ENCODE peak calls at places on chromosome 1, in eight cellular contexts. E is HCT116; Z is uterus; I is IMR-90; R is heart right ventricle; J is tibial nerve; Q is CD8-positive, alpha-beta memory T cell; B is fibroblast of lung. S is an unnamed sample.

GRCh38 chr1:7069888-7070287 is 284.6 kb downstream of the CAMTA1 start:
- DNase-seq in E (no peak), Z (no peak), I (no peak), R (no peak), J (no peak), Q (no peak), B (peak; percentile 16), S (no peak)

GRCh38 chr1:37478451-37478871 is 4.1 kb downstream of the ZC3H12A start:
- DNase-seq in E (no peak), Z (no peak), I (peak; percentile 77), R (no peak), J (no peak), Q (no peak), B (peak; percentile 80), S (no peak)

GRCh38 chr1:94332952-94333351 is 85.2 kb upstream of the ABCD3 start:
- DNase-seq in E (no peak), Z (no peak), I (peak; percentile 72), R (no peak), J (no peak), Q (no peak), B (peak; percentile 68), S (no peak)

GRCh38 chr1:207811319-207811718 is 59.5 kb downstream of the CD46 start:
- DNase-seq in E (no peak), Z (no peak), I (no peak), R (no peak), J (no peak), Q (no peak), B (no peak), S (no peak)

GRCh38 chr1:223721658-223722606 is 9.6 kb downstream of the CAPN2 start:
- DNase-seq in E (no peak), Z (no peak), I (no peak), R (no peak), J (no peak), Q (no peak), B (no peak), S (no peak)

GRCh38 chr1:44812822-44813543 is 4.7 kb downstream of the BTBD19 start:
- DNase-seq in E (no peak), Z (no peak), I (no peak), R (peak; percentile 42), J (no peak), Q (no peak), B (no peak), S (peak; percentile 60)

GRCh38 chr1:23370744-23371710 is 1.4 kb upstream of the ZNF436 start:
- DNase-seq in E (no peak), Z (no peak), I (no peak), R (no peak), J (no peak), Q (no peak), B (peak; percentile 62), S (no peak)

GRCh38 chr1:58870298-58870676 is 86.4 kb upstream of the JUN start:
- DNase-seq in E (no peak), Z (no peak), I (no peak), R (no peak), J (no peak), Q (no peak), B (peak; percentile 78), S (no peak)

GRCh38 chr1:38815903-38816627 is 43.5 kb downstream of the RRAGC start:
- DNase-seq in E (no peak), Z (no peak), I (no peak), R (no peak), J (no peak), Q (no peak), B (no peak), S (no peak)

GRCh38 chr1:226884966-226885820 is 14.8 kb downstream of the PSEN2 start:
- DNase-seq in E (no peak), Z (no peak), I (no peak), R (no peak), J (no peak), Q (no peak), B (no peak), S (no peak)

GRCh38 chr1:234691567-234691966 is 81.6 kb upstream of the IRF2BP2 start:
- DNase-seq in E (peak; percentile 18), Z (no peak), I (peak; percentile 50), R (no peak), J (no peak), Q (no peak), B (no peak), S (no peak)

GRCh38 chr1:55725378-55725777 is 510.2 kb upstream of the USP24 start:
- DNase-seq in E (no peak), Z (no peak), I (peak; percentile 64), R (no peak), J (no peak), Q (no peak), B (peak; percentile 66), S (no peak)

GRCh38 chr1:79547514-79547913 is 541.0 kb upstream of the ADGRL4 start:
- DNase-seq in E (no peak), Z (no peak), I (no peak), R (no peak), J (no peak), Q (no peak), B (no peak), S (no peak)

GRCh38 chr1:193697105-193697762 is 510.8 kb upstream of the B3GALT2 start:
- DNase-seq in E (no peak), Z (no peak), I (no peak), R (no peak), J (no peak), Q (no peak), B (no peak), S (no peak)

GRCh38 chr1:42953182-42954180 is 5.2 kb downstream of the SLC2A1 start:
- DNase-seq in E (no peak), Z (no peak), I (no peak), R (no peak), J (no peak), Q (no peak), B (no peak), S (no peak)

GRCh38 chr1:24606296-24606605 is 36.9 kb upstream of the SRRM1 start:
- DNase-seq in E (no peak), Z (no peak), I (no peak), R (no peak), J (no peak), Q (no peak), B (no peak), S (no peak)

GRCh38 chr1:210448293-210448892 is 119.7 kb downstream of the HHAT start:
- DNase-seq in E (peak; percentile 33), Z (no peak), I (peak; percentile 69), R (no peak), J (peak; percentile 39), Q (no peak), B (peak; percentile 53), S (no peak)

GRCh38 chr1:175524003-175524402 is 219.4 kb downstream of the TNR start:
- DNase-seq in E (no peak), Z (no peak), I (no peak), R (no peak), J (no peak), Q (no peak), B (no peak), S (no peak)

GRCh38 chr1:61452354-61452990 is 272.5 kb downstream of the TM2D1 start:
- DNase-seq in E (no peak), Z (no peak), I (peak; percentile 4), R (no peak), J (no peak), Q (no peak), B (peak; percentile 62), S (no peak)

GRCh38 chr1:179591592-179592580 is at the start of gene TDRD5:
- DNase-seq in E (no peak), Z (no peak), I (no peak), R (no peak), J (no peak), Q (no peak), B (no peak), S (no peak)

DNA sequence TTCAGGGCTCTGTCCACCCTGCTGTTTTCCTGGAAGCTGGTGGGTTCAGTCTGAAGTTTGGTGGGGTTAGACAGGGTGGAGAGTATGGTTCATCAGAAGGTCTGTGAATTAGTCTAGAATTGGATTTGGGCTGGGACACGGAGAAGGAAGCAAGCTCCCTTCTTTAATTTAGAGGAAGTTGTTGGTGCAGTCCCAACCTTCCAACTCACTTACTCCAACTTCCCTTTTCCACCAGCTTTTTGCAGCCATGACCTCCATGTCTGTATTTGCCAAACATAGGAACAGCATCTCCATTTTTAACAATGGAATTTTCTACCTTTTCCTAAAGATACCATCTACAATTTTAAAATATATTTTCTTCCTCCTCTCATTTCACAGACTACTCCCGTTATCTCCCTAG is 28.5 kb upstream of the PRELP start:
- DNase-seq in E (no peak), Z (no peak), I (no peak), R (no peak), J (no peak), Q (no peak), B (no peak), S (no peak)
- H3K4me1 ChIP-seq in E (no peaks in the 10 kb centered on the region), Z (no peaks in the 10 kb centered on the region), I (peaks cover 2% of the 10 kb centered on the region), R (no peaks in the 10 kb centered on the region), J (no peaks in the 10 kb centered on the region), Q (no peaks in the 10 kb centered on the region), B (peaks cover 5% of the 10 kb centered on the region), S (peaks cover 5% of the 10 kb centered on the region)

DNA sequence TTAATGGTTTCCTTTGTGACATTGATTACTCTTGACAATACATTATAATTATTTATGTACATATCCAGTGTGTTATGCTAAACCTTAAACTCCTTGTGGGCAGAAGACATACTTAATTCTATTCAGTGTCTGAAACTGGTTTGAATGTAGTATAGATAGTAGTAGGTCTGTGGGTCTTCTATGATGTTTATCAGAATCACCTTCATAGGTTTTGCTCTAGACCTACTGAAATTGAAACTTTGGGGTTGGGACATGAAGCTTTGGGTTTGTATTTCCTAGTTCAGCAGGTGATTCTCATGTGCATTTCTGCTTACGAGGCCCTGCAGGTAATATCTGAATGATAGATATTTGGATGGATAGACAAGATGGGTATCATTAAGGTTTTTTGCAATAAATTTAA is 48.6 kb downstream of the MIGA1 start:
- DNase-seq in E (no peak), Z (no peak), I (no peak), R (no peak), J (no peak), Q (no peak), B (no peak), S (no peak)
- H3K4me1 ChIP-seq in E (peaks cover 13% of the 10 kb centered on the region), Z (no peaks in the 10 kb centered on the region), I (peaks cover 8% of the 10 kb centered on the region), R (peaks cover 39% of the 10 kb centered on the region), J (no peaks in the 10 kb centered on the region), Q (no peaks in the 10 kb centered on the region), B (peaks cover 16% of the 10 kb centered on the region), S (no peaks in the 10 kb centered on the region)

GRCh38 chr1:29655145-29655544 is 418.8 kb downstream of the PTPRU start:
- DNase-seq in E (no peak), Z (no peak), I (no peak), R (no peak), J (no peak), Q (no peak), B (no peak), S (no peak)
- H3K4me1 ChIP-seq in E (no peaks in the 10 kb centered on the region), Z (no peaks in the 10 kb centered on the region), I (no peaks in the 10 kb centered on the region), R (no peaks in the 10 kb centered on the region), J (no peaks in the 10 kb centered on the region), Q (no peaks in the 10 kb centered on the region), B (no peaks in the 10 kb centered on the region), S (no peaks in the 10 kb centered on the region)

DNA sequence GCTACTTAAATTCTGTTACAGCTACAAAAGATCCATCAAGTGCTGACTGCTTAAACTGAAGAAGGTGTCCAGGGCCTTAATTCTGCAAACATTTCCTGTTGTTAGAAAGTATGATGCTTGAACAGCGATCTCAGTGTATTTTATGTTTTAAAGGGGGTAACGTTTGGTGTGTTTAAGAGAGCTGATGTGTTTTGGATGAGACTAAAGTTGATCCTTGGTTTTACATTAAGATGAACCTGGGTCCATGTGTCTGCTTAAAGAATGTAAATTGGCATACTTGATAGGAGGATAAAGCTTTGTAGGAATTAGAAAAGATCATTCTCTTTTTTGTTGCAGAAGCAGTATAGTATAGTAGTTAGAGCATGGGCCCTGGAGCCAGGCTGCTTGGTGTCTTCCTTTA is 3.6 kb downstream of the IER5 start:
- DNase-seq in E (no peak), Z (no peak), I (no peak), R (no peak), J (no peak), Q (no peak), B (no peak), S (no peak)
- H3K4me1 ChIP-seq in E (peaks cover 17% of the 10 kb centered on the region), Z (peaks cover 14% of the 10 kb centered on the region), I (peaks cover 19% of the 10 kb centered on the region), R (peaks cover 62% of the 10 kb centered on the region), J (no peaks in the 10 kb centered on the region), Q (peaks cover 22% of the 10 kb centered on the region), B (peaks cover 34% of the 10 kb centered on the region), S (peaks cover 30% of the 10 kb centered on the region)

S was measured in Peyer's patch.